ENCODE peak calls at places on chromosome 9, in six cellular contexts. H is K562, S is upper lobe of right lung, E is neuronal stem cell, A is OCI-LY7, T is endodermal cell. D is an unnamed sample.

GRCh38 chr9:103991001-103991400 is 103.1 kb upstream of the SMC2 start:
- DNase-seq in T (no peak), E (no peak), S (no peak), A (no peak), H (no peak), D (no peak)

GRCh38 chr9:19050637-19051591 is 1.7 kb downstream of the RRAGA start:
- DNase-seq in A (peak), H (peak), T (no peak), S (no peak), E (no peak), D (no peak)

GRCh38 chr9:36911601-36912412 is 122.3 kb downstream of the PAX5 start:
- DNase-seq in A (no peak), E (no peak), H (no peak), S (no peak), T (peak), D (no peak)

GRCh38 chr9:109907400-109907799 is 127.4 kb downstream of the PALM2AKAP2 start:
- DNase-seq in T (no peak), S (no peak), H (no peak), E (no peak), A (peak), D (peak)

GRCh38 chr9:134317431-134318414 is 8.5 kb upstream of the RXRA start:
- DNase-seq in A (no peak), S (peak), T (no peak), E (no peak), H (no peak), D (no peak)

GRCh38 chr9:106775960-106776359 is 87.0 kb upstream of the ZNF462 start:
- DNase-seq in E (no peak), S (no peak), A (no peak), H (no peak), T (no peak), D (no peak)

GRCh38 chr9:130220351-130220750 is 45.2 kb upstream of the HMCN2 start:
- DNase-seq in E (no peak), T (peak), A (no peak), H (no peak), S (no peak), D (peak)

GRCh38 chr9:136665704-136666363 is 3.1 kb downstream of the EGFL7 start:
- DNase-seq in S (no peak), H (peak), E (no peak), A (no peak), T (no peak), D (no peak)

GRCh38 chr9:78510035-78510434 is 213.1 kb downstream of the PSAT1 start:
- DNase-seq in S (no peak), A (no peak), H (no peak), T (no peak), E (no peak), D (no peak)

DNA sequence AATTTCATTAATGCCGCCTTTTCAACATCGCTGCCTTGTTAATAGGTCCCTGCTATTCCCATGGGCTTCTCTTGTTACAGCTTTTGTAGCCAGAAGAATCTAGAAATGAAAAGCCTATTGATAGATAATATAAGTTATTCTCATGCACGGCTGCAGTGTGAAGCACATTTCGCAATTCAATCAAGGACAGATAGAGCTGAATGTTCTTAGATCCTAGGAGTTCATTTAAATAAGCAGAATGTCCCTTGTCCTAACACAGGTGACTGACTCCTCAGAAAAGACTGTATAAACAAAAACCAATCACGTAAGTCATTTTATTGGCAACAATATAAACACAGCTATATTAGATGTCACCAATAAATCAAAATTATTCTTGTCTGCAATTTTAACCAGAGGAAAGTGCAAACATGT is 9.4 kb downstream of the GLIS3 start:
- DNase-seq in H (no peak), A (no peak), T (no peak), S (no peak), E (no peak), D (no peak)
- H3K27ac ChIP-seq in H (no peak), A (no peak), T (no peak), S (no peak), E (no peak), D (no peak)

DNA sequence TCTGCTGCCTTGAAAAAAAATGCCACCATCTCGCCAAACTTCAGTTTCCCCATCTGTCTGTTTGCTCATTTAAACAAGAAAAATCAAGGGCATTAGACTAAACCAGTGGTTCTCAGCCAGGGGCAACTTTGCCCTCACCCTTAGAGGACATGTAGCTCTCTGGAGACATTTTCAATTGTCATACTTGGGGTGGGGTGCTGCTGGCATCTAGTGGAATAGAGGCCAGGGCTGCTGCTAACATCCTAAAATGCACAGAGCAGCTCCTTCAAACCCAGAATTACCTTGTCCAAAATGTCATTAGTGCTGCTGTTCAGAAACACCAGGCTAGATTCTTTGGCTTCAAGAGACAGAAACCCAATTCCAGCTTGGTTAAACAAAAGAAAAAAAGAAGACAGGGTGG is 71.1 kb upstream of the FOXE1 start:
- DNase-seq in T (no peak), A (no peak), S (no peak), E (no peak), H (no peak), D (no peak)
- H3K27ac ChIP-seq in T (no peak), A (no peak), S (no peak), E (no peak), H (no peak), D (no peak)

GRCh38 chr9:70479880-70480291 is 65.4 kb upstream of the KLF9 start:
- DNase-seq in E (no peak), H (no peak), A (no peak), T (peak), S (no peak), D (no peak)
- H3K27ac ChIP-seq in E (no peak), H (no peak), A (no peak), T (no peak), S (peak), D (peak)

DNA sequence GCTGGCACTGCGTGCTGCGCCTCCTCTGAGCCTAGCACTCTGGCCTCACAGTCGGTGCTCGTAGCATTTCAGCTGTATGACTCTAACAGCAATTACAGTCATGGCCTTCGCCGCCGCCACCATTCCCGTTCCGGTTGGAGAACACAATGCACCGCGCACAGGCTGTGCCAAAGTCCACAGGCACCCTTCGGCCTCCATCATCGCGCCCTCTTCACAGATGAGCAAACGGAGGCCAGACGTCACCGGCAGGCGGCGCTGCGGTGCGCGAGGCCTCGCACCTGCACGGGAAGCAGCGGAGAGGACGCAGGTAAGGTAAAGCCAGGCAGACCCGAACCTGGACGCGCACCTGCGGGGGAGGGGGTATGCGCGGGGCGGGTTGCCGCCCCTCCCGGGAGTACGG is 128.9 kb downstream of the BARX1 start:
- DNase-seq in E (no peak), S (peak), H (no peak), A (no peak), T (peak), D (no peak)
- H3K27ac ChIP-seq in E (no peak), S (no peak), H (no peak), A (no peak), T (no peak), D (no peak)

GRCh38 chr9:96136992-96137665 is 164.8 kb downstream of the HSD17B3 start:
- DNase-seq in E (no peak), A (peak), H (no peak), S (no peak), T (peak), D (no peak)
- H3K27ac ChIP-seq in E (no peak), A (no peak), H (no peak), S (peak), T (no peak), D (no peak)

DNA sequence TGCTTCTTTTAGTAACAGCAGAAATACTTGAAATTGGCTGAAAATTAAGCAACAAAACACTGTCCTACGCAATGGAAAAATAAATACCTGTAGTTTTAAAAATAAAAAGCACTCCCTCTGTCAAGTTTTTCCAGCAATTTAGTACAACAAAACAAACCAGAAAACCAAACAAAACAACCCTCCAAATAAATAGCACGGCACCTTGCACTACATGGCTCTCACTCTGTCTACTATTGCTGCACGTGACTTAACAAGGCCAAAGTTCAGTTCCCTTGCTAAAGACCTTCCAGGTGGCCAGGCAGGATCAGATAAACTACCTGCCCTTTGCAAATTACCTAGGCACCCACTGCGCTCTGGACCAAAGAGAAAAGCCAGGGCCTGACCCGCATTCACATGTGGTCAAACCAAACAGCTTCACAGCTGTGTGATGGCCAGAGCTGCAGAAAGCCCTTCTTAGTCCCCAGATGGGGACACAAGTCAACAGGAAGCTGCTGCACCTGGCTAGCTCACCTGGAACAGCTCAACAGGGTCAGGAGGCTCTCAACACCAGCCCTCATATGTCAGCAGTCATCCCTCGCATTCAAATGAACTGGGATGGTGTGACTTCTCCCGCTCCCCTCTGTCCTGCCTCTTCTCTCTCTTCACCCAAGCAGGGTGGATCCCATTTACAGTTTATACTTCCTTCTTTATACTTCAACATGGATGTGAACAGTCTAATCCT is 84.9 kb downstream of the RAPGEF1 start:
- DNase-seq in H (no peak), A (peak), T (no peak), E (no peak), S (no peak), D (no peak)
- H3K27ac ChIP-seq in H (no peak), A (peak), T (no peak), E (no peak), S (peak), D (no peak)

DNA sequence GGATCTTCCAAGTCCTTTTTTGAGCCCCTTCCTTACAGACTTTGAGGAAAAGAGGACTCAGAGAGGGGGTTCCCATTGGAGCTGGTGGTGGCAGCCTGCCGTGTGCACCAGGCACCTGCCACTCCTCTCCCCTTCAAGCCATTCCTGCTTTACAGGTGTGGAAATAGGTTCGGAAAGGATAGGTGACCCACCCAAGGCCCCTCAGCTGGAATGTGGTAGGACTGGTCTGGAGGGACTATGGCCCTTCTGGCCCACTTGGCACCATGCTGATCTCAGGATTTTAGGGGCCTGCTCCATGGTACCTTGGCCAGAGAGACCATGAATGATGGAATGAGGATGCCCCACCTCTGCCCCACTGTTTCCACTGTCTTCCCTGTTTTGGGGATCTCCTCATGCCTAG is 1.4 kb downstream of the GALNT12 start:
- DNase-seq in S (no peak), T (no peak), E (no peak), A (no peak), H (no peak), D (no peak)
- H3K27ac ChIP-seq in S (peak), T (no peak), E (no peak), A (no peak), H (peak), D (no peak)

GRCh38 chr9:81686614-81687520 is 2.5 kb downstream of the TLE1 start:
- DNase-seq in E (peak), T (peak), S (peak), A (no peak), H (no peak), D (peak)

GRCh38 chr9:81683704-81684103 is 5.6 kb downstream of the TLE1 start:
- DNase-seq in T (no peak), A (no peak), H (no peak), S (no peak), E (no peak), D (no peak)

GRCh38 chr9:81687521-81688261 is 1.7 kb downstream of the TLE1 start:
- DNase-seq in T (peak), A (no peak), S (peak), E (peak), H (no peak), D (peak)

GRCh38 chr9:81683214-81683613 is 6.1 kb downstream of the TLE1 start:
- DNase-seq in A (no peak), T (no peak), S (no peak), E (no peak), H (no peak), D (no peak)

DNA sequence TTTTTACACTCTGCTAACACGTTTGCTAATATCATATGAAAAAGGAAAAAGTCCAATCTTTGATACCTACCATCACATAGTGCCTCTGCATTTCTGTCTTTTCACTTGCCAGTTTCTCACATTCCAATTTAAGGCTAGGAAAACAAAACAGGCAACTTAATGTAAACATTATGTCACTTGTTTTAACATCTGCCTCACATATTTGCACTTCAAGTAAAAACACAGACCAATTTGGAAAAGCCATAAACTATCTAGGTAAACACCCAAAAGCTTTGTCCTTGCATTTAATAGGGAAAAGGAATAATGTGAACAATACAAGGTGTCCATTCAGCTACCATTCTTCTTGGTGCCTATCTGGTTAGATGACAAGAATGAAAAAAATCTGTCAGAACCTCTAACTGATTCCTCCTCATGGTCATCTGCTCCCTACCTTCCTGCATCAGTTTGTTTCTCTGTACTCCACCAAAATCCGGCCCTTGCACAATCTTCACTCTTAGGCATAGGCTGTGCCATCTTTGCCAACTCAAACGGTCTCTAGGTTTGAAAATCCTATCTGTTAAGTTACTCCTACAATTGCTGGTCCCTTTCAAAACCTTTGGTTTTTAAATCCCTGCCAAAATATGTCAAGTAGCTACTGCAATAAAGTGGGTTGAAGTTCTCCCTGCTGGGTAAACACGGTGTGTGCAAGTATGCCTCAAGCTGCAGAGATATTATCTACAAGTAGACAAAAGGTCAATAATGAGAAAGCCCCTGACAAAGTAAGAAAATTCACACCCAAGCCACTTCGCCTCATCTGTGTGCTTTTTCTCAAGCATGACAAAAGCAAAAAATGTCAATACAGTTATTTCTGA is 3.4 kb downstream of the TLE1 start:
- DNase-seq in H (no peak), E (no peak), S (no peak), A (no peak), T (no peak), D (no peak)
- H3K27ac ChIP-seq in H (no peak), E (no peak), S (no peak), A (no peak), T (no peak), D (peak)

GRCh38 chr9:83960991-83961390 is 19.0 kb downstream of the HNRNPK start:
- DNase-seq in S (no peak), A (no peak), H (no peak), T (no peak), E (no peak), D (no peak)

GRCh38 chr9:83964973-83965349 is 15.1 kb downstream of the HNRNPK start:
- DNase-seq in E (no peak), H (no peak), A (no peak), S (no peak), T (no peak), D (no peak)

GRCh38 chr9:83965350-83966208 is 14.4 kb downstream of the HNRNPK start:
- DNase-seq in S (no peak), A (no peak), H (peak), E (no peak), T (peak), D (no peak)

GRCh38 chr9:83959061-83959460 is 21.0 kb downstream of the HNRNPK start:
- DNase-seq in A (no peak), T (no peak), H (no peak), S (no peak), E (no peak), D (no peak)

DNA sequence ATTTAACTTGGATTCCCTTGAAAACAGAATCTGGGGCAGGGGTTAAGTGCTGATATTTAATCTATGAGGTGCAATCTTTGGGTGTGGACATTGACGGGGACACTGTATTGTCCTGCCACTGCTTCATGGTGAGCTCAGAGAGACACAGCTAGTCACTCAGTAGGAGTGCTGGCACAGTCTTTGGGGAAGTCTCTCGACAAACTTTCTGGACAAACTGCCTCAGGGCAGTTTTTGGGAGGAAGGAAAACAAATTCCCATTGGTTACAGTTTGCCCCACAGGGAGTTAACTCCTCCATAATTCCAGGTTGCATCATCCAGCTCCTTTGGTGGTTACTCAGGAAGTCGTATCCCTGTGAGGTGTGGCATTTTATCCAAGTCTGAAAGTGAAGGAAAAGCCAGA is 17.9 kb downstream of the HNRNPK start:
- DNase-seq in E (no peak), A (no peak), H (no peak), T (no peak), S (no peak), D (no peak)
- H3K27ac ChIP-seq in E (no peak), A (no peak), H (no peak), T (no peak), S (no peak), D (no peak)